ENCODE peak calls at places on chromosomes 4 and X, in six cellular contexts. M, O, B, G, X and U are unnamed samples.

GRCh38 chr4:130468340-130468739 is 1372.4 kb downstream of the C4orf33 start:
- DNase-seq in G (no peak), M (no peak), O (no peak), X (no peak), B (no peak), U (no peak)

GRCh38 chrX:46444011-46444410 is 101.2 kb downstream of the ZNF674 start:
- DNase-seq in G (no peak), M (no peak), O (no peak), X (no peak), B (no peak), U (no peak)

GRCh38 chr4:25568788-25569231 is 86.8 kb upstream of the SLC34A2 start:
- DNase-seq in X (no peak), M (no peak), B (no peak), O (no peak), G (no peak), U (peak)

GRCh38 chr4:5399790-5400421 is 308.5 kb downstream of the EVC2 start:
- DNase-seq in X (no peak), B (no peak), O (no peak), G (peak), M (no peak), U (no peak)

GRCh38 chrX:154298312-154298711 is 2.7 kb downstream of the TKTL1 start:
- DNase-seq in M (no peak), O (peak), B (no peak), G (no peak), X (no peak), U (no peak)

GRCh38 chr4:42729505-42730237 is 72.8 kb upstream of the ATP8A1 start:
- DNase-seq in O (no peak), X (no peak), M (no peak), B (no peak), G (no peak), U (no peak)

GRCh38 chr4:84378983-84379382 is 120.1 kb downstream of the NKX6-1 start:
- DNase-seq in X (no peak), G (no peak), M (no peak), B (no peak), O (no peak), U (no peak)

GRCh38 chr4:137705171-137705783 is 173.0 kb upstream of the PCDH18 start:
- DNase-seq in X (no peak), O (no peak), G (no peak), M (no peak), B (no peak), U (no peak)

GRCh38 chr4:52259978-52260377 is 208.9 kb downstream of the SPATA18 start:
- DNase-seq in O (no peak), B (no peak), G (no peak), M (no peak), X (no peak), U (no peak)